ENCODE peak calls at places on chromosomes 7 and 10, in six cellular contexts. J is esophagus muscularis mucosa, W is nephron progenitor cell, V is dorsolateral prefrontal cortex, K is mucosa of descending colon, I is endodermal cell. A is an unnamed sample.

GRCh38 chr10:30591249-30591670 is 38.3 kb downstream of the LYZL2 start:
- DNase-seq in K (no peak), W (peak; percentile 54), I (peak; percentile 83), J (no peak), V (peak; percentile 9), A (no peak)

GRCh38 chr7:129013048-129013721 is 41.7 kb downstream of the TNPO3 start:
- DNase-seq in J (no peak), V (no peak), K (no peak), W (no peak), I (no peak), A (no peak)

GRCh38 chr10:112022196-112022595 is 161.4 kb downstream of the GPAM start:
- DNase-seq in V (no peak), I (peak; percentile 69), K (no peak), J (peak; percentile 90), W (no peak), A (no peak)

GRCh38 chr7:16271990-16272665 is 149.2 kb downstream of the CRPPA start:
- DNase-seq in W (no peak), J (no peak), K (no peak), V (no peak), I (no peak), A (no peak)

GRCh38 chr10:63637833-63638443 is 116.7 kb downstream of the REEP3 start:
- DNase-seq in W (no peak), I (peak; percentile 54), J (no peak), V (no peak), K (no peak), A (no peak)

GRCh38 chr7:120041798-120042197 is 231.2 kb upstream of the KCND2 start:
- DNase-seq in I (no peak), V (no peak), K (no peak), W (no peak), J (no peak), A (no peak)

GRCh38 chr7:27193335-27194001 is 6.4 kb downstream of the HOXA13 start:
- DNase-seq in J (no peak), W (peak; percentile 51), I (peak; percentile 64), K (peak; percentile 49), V (no peak), A (no peak)

GRCh38 chr7:55690-56248 is 136.6 kb upstream of the FAM20C start:
- DNase-seq in V (no peak), W (no peak), J (no peak), I (peak; percentile 70), K (no peak), A (no peak)

GRCh38 chr7:127514499-127514898 is 70.9 kb downstream of the GCC1 start:
- DNase-seq in K (no peak), V (no peak), I (no peak), J (no peak), W (no peak), A (no peak)

GRCh38 chr7:108380527-108380926 is 75.7 kb downstream of the NRCAM start:
- DNase-seq in W (no peak), I (no peak), V (no peak), J (no peak), K (no peak), A (no peak)

GRCh38 chr7:139125637-139126036 is 16.1 kb upstream of the ZC3HAV1 start:
- DNase-seq in I (no peak), J (no peak), W (no peak), K (no peak), V (no peak), A (no peak)

GRCh38 chr10:132460071-132460470 is 63.1 kb downstream of the PWWP2B start:
- DNase-seq in W (peak; percentile 1), I (peak; percentile 44), K (peak; percentile 59), V (no peak), J (no peak), A (no peak)

DNA sequence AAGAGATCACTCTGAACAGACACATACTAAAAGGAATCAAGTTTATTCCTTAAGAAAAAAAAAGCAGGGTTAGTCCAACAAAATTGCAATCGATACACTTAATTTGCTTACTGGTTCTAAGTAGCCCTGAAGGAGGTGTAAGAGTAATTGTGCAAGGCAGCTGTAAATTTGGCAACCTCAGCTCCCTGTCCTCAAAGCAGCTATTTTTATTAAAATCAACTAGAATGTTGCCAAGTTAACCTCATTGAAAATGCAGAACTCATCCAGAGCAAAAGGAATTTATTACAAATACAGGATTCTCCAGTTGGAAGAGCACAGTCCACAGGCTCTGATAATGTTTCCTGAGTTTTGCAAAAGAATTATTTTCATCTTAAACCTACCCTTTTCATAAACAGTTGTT is 691.3 kb downstream of the PHTF2 start:
- DNase-seq in J (no peak), V (no peak), W (no peak), K (no peak), I (no peak), A (no peak)
- TF ChIP-seq CTCF in J (no peak), V (no peak), W (no peak), K (no peak), I (no peak), A (no peak)

DNA sequence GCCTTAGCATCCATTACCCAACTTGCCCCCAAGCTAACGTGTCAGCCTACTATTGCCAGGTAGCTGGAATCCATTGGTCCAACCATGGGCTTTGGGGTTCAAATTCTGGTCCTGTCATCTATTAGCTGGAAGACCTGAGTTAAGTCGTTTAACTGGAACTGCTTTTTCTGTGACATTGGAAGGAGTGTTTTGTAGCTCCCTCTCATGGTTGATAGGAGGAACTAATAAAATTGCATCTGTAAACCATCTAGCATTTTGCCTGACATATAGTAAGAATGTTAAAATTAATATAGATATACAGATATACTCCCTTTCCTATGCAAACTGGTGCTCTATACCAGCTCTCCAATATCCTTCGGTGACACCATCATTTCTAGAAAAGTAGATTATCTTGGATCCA is 23.8 kb upstream of the SLF2 start:
- DNase-seq in W (no peak), V (no peak), J (no peak), I (peak; percentile 41), K (no peak), A (no peak)
- TF ChIP-seq CTCF in W (peak; percentile 17), V (no peak), J (no peak), I (peak; percentile 70), K (no peak), A (peak; percentile 16)

GRCh38 chr10:71334228-71334791 is 15.3 kb downstream of the SLC29A3 start:
- DNase-seq in W (no peak), V (no peak), I (no peak), K (no peak), J (no peak), A (no peak)
- TF ChIP-seq CTCF in W (no peak), V (no peak), I (no peak), K (no peak), J (no peak), A (no peak)

GRCh38 chr7:45589061-45589460 is 14.9 kb downstream of the ADCY1 start:
- DNase-seq in W (no peak), I (peak; percentile 62), V (no peak), J (no peak), K (no peak), A (no peak)
- TF ChIP-seq CTCF in W (no peak), I (peak; percentile 47), V (no peak), J (no peak), K (no peak), A (no peak)

DNA sequence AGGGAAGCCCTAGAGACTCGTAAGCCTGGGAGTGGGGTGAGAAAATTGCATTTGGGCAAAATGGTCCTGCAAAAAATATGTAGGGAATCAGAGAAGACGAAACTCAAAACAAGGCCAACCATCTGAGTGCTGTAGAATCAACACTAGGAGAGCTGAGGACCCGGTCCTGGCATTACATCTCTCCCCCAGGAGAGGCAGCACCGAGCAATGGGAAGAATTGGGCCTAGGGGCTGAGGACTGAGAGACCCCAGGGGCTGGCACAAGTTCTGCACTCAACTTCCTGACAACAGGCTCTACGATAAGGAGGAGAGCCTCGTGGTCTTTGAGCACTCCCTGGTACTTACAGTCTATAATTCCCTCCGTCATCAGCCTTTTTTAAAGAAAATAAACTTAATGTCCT is 47.6 kb downstream of the BPGM start:
- DNase-seq in I (peak; percentile 86), V (no peak), K (no peak), W (peak; percentile 17), J (no peak), A (no peak)
- TF ChIP-seq CTCF in I (peak; percentile 86), V (peak; percentile 17), K (no peak), W (peak; percentile 43), J (no peak), A (no peak)

GRCh38 chr7:98027342-98028033 is 37.5 kb upstream of the OCM2 start:
- DNase-seq in I (no peak), J (no peak), K (no peak), W (no peak), V (no peak), A (no peak)
- TF ChIP-seq CTCF in I (no peak), J (no peak), K (no peak), W (no peak), V (no peak), A (no peak)

A was measured in D721Med.